ENCODE peak calls at places on chromosome 2, in ten cellular contexts. U is body of pancreas; Q is stimulated activated CD4-positive, alpha-beta T cell treated with anti-CD3 and anti-CD28 coated beads, Interleukin-15, amount 100 ng/mL, for 1 hour; J is CD8-positive, alpha-beta memory T cell; V is HFFc6; B is NCI-H1694 treated with DMSO at 0.1 percent for 48 hours; L is activated CD8-positive, alpha-beta memory T cell treated with anti-CD3 and anti-CD28 coated beads, Interleukin-2, amount 50 U/mL, for 48 hours; M is CD4-positive, CD25-positive, alpha-beta regulatory T cell; H is fibroblast of lung; R is Panc1. P is an unnamed sample.

GRCh38 chr2:84970956-84971798 is at the start of gene KCMF1:
- DNase-seq in M (peak; percentile 73), B (peak; percentile 25), L (peak; percentile 83), V (peak; percentile 55), H (peak; percentile 67), R (no peak), J (peak; percentile 78), U (peak; percentile 79), Q (peak; percentile 39), P (no peak)

GRCh38 chr2:53366570-53366969 is 401.0 kb upstream of the CHAC2 start:
- DNase-seq in J (no peak), R (no peak), V (no peak), B (no peak), H (no peak), M (no peak), U (no peak), L (no peak), Q (no peak), P (no peak)

GRCh38 chr2:176079851-176080539 is 3.8 kb downstream of the EVX2 start:
- DNase-seq in J (no peak), B (peak; percentile 87), L (peak; percentile 83), M (no peak), V (peak; percentile 52), H (peak; percentile 22), U (no peak), Q (no peak), R (no peak), P (no peak)

GRCh38 chr2:67210430-67210829 is 186.7 kb upstream of the ETAA1 start:
- DNase-seq in M (no peak), J (no peak), R (no peak), U (no peak), L (no peak), B (no peak), V (no peak), H (no peak), Q (no peak), P (no peak)

GRCh38 chr2:37874470-37874869 is 50.6 kb upstream of the RMDN2 start:
- DNase-seq in L (no peak), B (no peak), U (no peak), J (no peak), Q (no peak), R (no peak), H (no peak), V (no peak), M (no peak), P (no peak)

GRCh38 chr2:108492364-108492763 is 41.9 kb upstream of the LIMS1 start:
- DNase-seq in R (no peak), M (no peak), V (peak; percentile 83), B (no peak), L (no peak), J (no peak), U (no peak), H (peak; percentile 96), Q (no peak), P (no peak)

GRCh38 chr2:43331428-43331827 is 105.0 kb upstream of the ZFP36L2 start:
- DNase-seq in H (no peak), B (no peak), M (no peak), J (no peak), Q (no peak), V (no peak), L (no peak), U (no peak), R (no peak), P (no peak)

GRCh38 chr2:215367647-215368492 is 56.0 kb downstream of the ATIC start:
- DNase-seq in V (peak; percentile 86), L (no peak), Q (no peak), U (no peak), H (peak; percentile 81), R (no peak), B (no peak), M (no peak), J (no peak), P (no peak)

GRCh38 chr2:190916829-190917228 is 36.2 kb downstream of the GLS start:
- DNase-seq in H (no peak), J (no peak), R (no peak), Q (no peak), L (no peak), M (no peak), B (no peak), V (no peak), U (no peak), P (no peak)